ENCODE peak calls at places on chromosomes 7 and 10, in five cellular contexts. E, O, K, Z and C are unnamed samples.

GRCh38 chr7:102296514-102296913 is 9.8 kb downstream of the SH2B2 start:
- DNase-seq in Z (no peak), E (no peak), K (no peak), O (no peak), C (no peak)

GRCh38 chr7:155375337-155376277 is 77.9 kb downstream of the INSIG1 start:
- DNase-seq in E (no peak), Z (no peak), O (no peak), K (no peak), C (no peak)

GRCh38 chr7:100044719-100045118 is 4.9 kb upstream of the ZSCAN21 start:
- DNase-seq in E (no peak), Z (no peak), O (no peak), K (no peak), C (no peak)

GRCh38 chr7:151598045-151598444 is 78.3 kb upstream of the RHEB start:
- DNase-seq in E (peak; percentile 79), Z (no peak), O (no peak), K (no peak), C (no peak)

GRCh38 chr7:112065758-112066157 is 140.4 kb downstream of the DOCK4 start:
- DNase-seq in O (no peak), K (no peak), Z (no peak), E (no peak), C (no peak)

GRCh38 chr7:157299613-157300405 is 37.0 kb upstream of the DNAJB6 start:
- DNase-seq in E (peak; percentile 69), O (no peak), K (no peak), Z (no peak), C (no peak)

GRCh38 chr10:10878944-10879343 is 138.7 kb upstream of the CELF2 start:
- DNase-seq in O (no peak), K (no peak), Z (no peak), E (no peak), C (no peak)

GRCh38 chr10:24205846-24206245 is 3.1 kb upstream of the KIAA1217 start:
- DNase-seq in O (no peak), E (no peak), Z (no peak), K (no peak), C (no peak)

GRCh38 chr7:45451636-45452035 is 122.5 kb upstream of the ADCY1 start:
- DNase-seq in O (no peak), K (no peak), Z (no peak), E (peak; percentile 9), C (no peak)

GRCh38 chr10:79460687-79461086 is 15.3 kb upstream of the ZCCHC24 start:
- DNase-seq in K (no peak), Z (no peak), O (no peak), E (no peak), C (no peak)

GRCh38 chr10:79166741-79167140 is 98.0 kb downstream of the ZMIZ1 start:
- DNase-seq in K (no peak), Z (no peak), E (no peak), O (no peak), C (no peak)

GRCh38 chr10:91367127-91367531 is 43.0 kb upstream of the HECTD2 start:
- DNase-seq in E (no peak), Z (no peak), K (no peak), O (no peak), C (no peak)

GRCh38 chr7:131289051-131289450 is 38.6 kb upstream of the MKLN1 start:
- DNase-seq in Z (no peak), O (no peak), E (no peak), K (no peak), C (no peak)

GRCh38 chr10:65570143-65571010 is 1355.5 kb upstream of the LRRTM3 start:
- DNase-seq in Z (no peak), E (no peak), O (peak; percentile 19), K (peak; percentile 32), C (no peak)

GRCh38 chr7:138066954-138067394 is 9.3 kb upstream of the AKR1D1 start:
- DNase-seq in E (no peak), K (no peak), O (no peak), Z (no peak), C (no peak)

GRCh38 chr7:131106681-131107342 is 220.9 kb upstream of the MKLN1 start:
- DNase-seq in O (peak; percentile 70), Z (no peak), E (no peak), K (no peak), C (no peak)

DNA sequence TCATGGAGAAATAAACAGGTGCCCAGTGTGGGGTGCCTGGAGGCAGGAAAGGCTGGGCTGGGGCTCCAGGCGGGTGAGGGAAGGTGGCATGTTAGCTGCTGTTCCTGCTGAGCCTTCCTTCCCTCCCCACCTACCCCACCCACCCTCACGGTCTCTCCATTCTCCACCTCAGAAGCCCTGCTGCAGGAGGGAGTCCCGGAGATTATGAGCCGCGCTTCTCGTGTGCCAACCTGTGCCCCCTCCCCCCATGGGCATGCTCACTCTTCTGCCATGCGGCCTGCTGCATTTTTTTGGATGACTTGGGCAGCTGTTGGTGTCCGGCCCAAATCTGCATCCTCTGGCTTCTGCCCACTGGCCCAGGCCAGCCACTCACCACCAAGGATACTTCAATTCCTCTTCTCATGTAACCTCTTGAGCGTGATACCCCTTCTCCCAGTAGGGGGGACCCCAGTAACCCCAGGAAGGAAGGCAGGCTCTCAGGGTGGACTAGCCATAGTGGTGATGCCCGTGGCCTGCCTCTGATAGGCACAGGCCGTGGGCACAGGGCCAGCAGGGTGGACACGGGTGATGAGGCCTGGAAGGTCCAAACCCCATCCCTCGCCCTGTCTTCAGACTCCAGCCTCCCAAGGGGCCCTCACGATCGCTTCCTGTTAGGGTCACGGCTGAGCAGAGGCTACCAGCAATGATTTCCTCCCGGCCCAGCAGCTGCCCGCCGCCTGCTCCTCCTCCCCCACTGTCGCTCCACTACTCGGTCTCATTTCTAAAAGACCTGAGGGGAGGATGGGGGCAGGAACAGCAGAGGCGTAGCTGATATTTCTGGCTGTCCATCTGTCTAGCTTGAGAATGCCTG is 27.8 kb downstream of the UNC5B start:
- DNase-seq in Z (no peak), K (no peak), O (no peak), E (no peak), C (no peak)
- H3K9me3 ChIP-seq in Z (no peaks in the 10 kb centered on the region), K (no peaks in the 10 kb centered on the region), O (no peaks in the 10 kb centered on the region), E (no peaks in the 10 kb centered on the region), C (no peaks in the 10 kb centered on the region)

GRCh38 chr7:132876576-132876975 is 205.3 kb downstream of the CHCHD3 start:
- DNase-seq in O (no peak), E (no peak), K (no peak), Z (no peak), C (no peak)

GRCh38 chr7:132881317-132881716 is 200.6 kb downstream of the CHCHD3 start:
- DNase-seq in E (no peak), Z (no peak), O (no peak), K (no peak), C (no peak)

GRCh38 chr7:132877578-132877977 is 204.3 kb downstream of the CHCHD3 start:
- DNase-seq in K (peak; percentile 51), O (no peak), E (no peak), Z (no peak), C (peak; percentile 11)

GRCh38 chr7:132879579-132879978 is 202.3 kb downstream of the CHCHD3 start:
- DNase-seq in Z (no peak), E (no peak), K (no peak), O (no peak), C (no peak)

DNA sequence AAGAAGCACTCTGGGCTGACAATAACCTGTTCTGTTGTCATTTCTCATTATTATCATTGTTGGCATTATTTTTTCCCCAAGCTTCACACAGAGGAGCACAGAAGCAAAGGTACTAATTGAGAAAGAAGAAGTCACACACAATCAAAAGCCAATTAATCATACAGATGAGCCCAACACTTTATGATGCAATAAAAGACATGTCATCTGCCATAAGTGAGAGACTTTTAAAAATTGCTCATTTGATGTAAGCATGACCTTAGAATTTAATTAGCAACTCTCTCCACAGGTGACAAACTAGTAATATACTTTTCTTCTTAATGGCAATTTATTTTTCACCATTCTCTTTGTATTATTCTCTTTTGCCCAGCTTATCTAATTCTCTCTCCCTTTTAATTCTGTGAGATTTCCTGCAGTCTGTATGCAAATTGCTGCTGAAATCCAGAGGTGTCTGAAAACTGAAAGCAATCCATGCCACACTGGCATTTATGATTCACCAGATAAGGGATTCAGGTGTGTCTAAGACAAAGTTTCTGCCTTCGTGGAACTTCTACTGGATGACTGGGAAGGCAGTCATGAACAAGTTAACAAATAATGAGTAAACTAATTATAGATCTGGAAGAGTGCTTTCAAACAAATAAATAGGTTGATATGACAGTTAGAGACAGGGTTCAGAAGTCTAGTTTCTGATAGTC is 203.5 kb downstream of the CHCHD3 start:
- DNase-seq in Z (no peak), O (no peak), K (no peak), E (peak; percentile 7), C (no peak)
- H3K4me3 ChIP-seq in Z (no peak overlapping the region), O (no peak overlapping the region), K (no peak overlapping the region), E (no peak overlapping the region), C (no peak overlapping the region)

DNA sequence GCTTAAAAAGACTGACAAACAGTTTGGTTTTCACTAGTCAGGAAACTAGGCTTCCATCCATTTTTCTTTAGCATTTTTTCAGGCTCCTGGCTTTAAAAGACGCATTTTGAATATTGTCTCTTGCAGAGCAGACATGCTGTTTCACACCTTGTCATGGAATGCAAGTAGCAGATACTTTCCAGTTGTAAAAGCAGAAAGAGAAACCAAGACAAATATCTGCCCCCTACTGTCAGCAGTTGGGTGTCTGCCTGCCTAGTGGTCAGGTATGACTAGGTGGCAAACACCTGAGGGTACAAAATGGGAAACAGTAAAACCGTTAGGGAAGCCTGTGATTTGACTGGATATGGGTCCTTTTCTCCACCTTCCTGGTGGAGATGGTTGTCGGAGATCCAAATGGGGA is 139.8 kb downstream of the CCDC71L start:
- DNase-seq in O (no peak), K (no peak), Z (no peak), E (no peak), C (no peak)
- H3K9me3 ChIP-seq in O (no peaks in the 10 kb centered on the region), K (no peaks in the 10 kb centered on the region), Z (no peaks in the 10 kb centered on the region), E (no peaks in the 10 kb centered on the region), C (no peaks in the 10 kb centered on the region)

DNA sequence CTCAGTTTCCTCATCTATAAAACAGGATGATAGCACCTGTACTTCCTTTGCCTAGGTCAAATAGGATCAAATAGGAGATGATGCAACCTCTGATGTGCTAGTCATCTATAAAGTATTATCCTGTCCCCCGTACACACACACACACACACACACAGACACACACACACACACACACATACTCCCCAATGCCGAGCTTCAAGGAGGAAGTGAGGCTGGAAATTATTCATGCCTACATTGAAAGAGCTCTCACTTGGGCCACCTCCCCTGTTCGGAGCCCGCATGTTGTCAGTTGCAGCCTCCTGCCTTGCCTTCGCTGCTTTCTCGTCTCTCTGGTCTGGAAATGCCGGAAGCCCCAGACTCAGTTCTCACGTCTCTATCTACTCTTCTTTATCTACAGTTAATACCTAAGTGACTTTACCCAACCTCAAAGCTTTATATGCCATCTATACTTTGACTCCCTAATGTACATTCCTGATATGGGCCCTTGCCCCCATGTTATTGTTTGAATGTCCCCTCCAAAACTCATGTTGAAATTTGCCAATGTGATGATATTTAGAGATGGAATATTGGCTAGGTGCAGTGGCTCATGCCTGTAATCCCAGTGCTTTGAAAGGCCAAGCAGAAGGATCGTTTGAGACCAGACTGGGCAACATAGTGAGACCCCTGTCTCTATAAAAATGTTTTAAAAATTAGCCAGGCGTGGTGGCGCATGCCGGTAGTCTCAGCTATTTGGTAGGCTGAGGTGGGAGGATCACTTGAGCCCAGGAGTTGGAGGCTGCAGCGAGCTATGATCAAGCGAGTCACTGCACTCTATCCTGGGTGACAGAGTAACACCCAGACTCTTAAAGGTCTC is 6.9 kb upstream of the UBE2H start:
- DNase-seq in Z (no peak), E (no peak), K (no peak), O (no peak), C (no peak)
- H3K4me3 ChIP-seq in Z (no peak overlapping the region), E (no peak overlapping the region), K (no peak overlapping the region), O (no peak overlapping the region), C (no peak overlapping the region)